ENCODE peak calls at places on chromosomes 7 and 10, in five cellular contexts. M is epithelial cell of esophagus, E is OCI-LY7, H is NB4, V is GM13976. Z is an unnamed sample.

GRCh38 chr7:141463986-141464385 is 87.2 kb upstream of the AGK start:
- DNase-seq in M (no peak), E (no peak), H (no peak), V (no peak), Z (no peak)

GRCh38 chr7:148772297-148773089 is 73.8 kb downstream of the CUL1 start:
- DNase-seq in M (peak), E (no peak), H (peak), V (no peak), Z (no peak)

GRCh38 chr7:35035511-35035921 is 1.8 kb downstream of the DPY19L1 start:
- DNase-seq in M (peak), E (peak), H (peak), V (peak), Z (peak)

GRCh38 chr7:130943336-130943901 is 209.4 kb upstream of the KLF14 start:
- DNase-seq in M (peak), E (peak), H (peak), V (no peak), Z (peak)

GRCh38 chr7:46747222-46747621 is 826.1 kb upstream of the IGFBP3 start:
- DNase-seq in M (no peak), E (no peak), H (peak), V (no peak), Z (no peak)

GRCh38 chr10:15461353-15462108 is 90.4 kb upstream of the FAM171A1 start:
- DNase-seq in M (peak), E (no peak), H (peak), V (no peak), Z (peak)

GRCh38 chr7:47258798-47259197 is 323.1 kb downstream of the TNS3 start:
- DNase-seq in M (peak), E (no peak), H (no peak), V (no peak), Z (no peak)

GRCh38 chr7:129831424-129832058 is 121.2 kb downstream of the UBE2H start:
- DNase-seq in M (peak), E (no peak), H (no peak), V (no peak), Z (no peak)

GRCh38 chr7:76512941-76513816 is 2.8 kb downstream of the UPK3B start:
- DNase-seq in M (no peak), E (no peak), H (peak), V (peak), Z (peak)

GRCh38 chr10:124142960-124143359 is 49.6 kb upstream of the CHST15 start:
- DNase-seq in M (peak), E (peak), H (peak), V (no peak), Z (no peak)

GRCh38 chr7:154960063-154960790 is 42.7 kb downstream of the PAXIP1 start:
- DNase-seq in M (peak), E (no peak), H (no peak), V (no peak), Z (no peak)

GRCh38 chr7:69208848-69209247 is 389.4 kb upstream of the AUTS2 start:
- DNase-seq in M (no peak), E (peak), H (no peak), V (peak), Z (peak)

GRCh38 chr10:29150010-29150409 is 138.9 kb upstream of the LYZL1 start:
- DNase-seq in M (no peak), E (no peak), H (no peak), V (no peak), Z (no peak)

GRCh38 chr7:149883049-149883439 is 9.3 kb downstream of the ATP6V0E2 start:
- DNase-seq in M (no peak), E (no peak), H (peak), V (no peak), Z (no peak)

GRCh38 chr7:129783097-129783919 is 169.5 kb downstream of the UBE2H start:
- DNase-seq in M (no peak), E (no peak), H (no peak), V (no peak), Z (no peak)

GRCh38 chr7:30575910-30576309 is 18.8 kb upstream of the GARS1 start:
- DNase-seq in M (no peak), E (no peak), H (no peak), V (no peak), Z (no peak)

GRCh38 chr7:152521420-152522337 is 85.9 kb upstream of the KMT2C start:
- DNase-seq in M (no peak), E (no peak), H (no peak), V (no peak), Z (no peak)

GRCh38 chr7:139566736-139567646 is 43.5 kb downstream of the CLEC2L start:
- DNase-seq in M (no peak), E (no peak), H (no peak), V (no peak), Z (no peak)

GRCh38 chr7:84372712-84373111 is 178.1 kb upstream of the SEMA3A start:
- DNase-seq in M (peak), E (no peak), H (peak), V (no peak), Z (no peak)

GRCh38 chr7:73809454-73810090 is 21.2 kb upstream of the CLDN4 start:
- DNase-seq in M (peak), E (no peak), H (no peak), V (no peak), Z (no peak)

GRCh38 chr10:97708976-97709745 is 4.4 kb upstream of the MARVELD1 start:
- DNase-seq in M (peak), E (peak), H (peak), V (no peak), Z (no peak)

GRCh38 chr10:101453318-101453717 is 99.4 kb downstream of the BTRC start:
- DNase-seq in M (peak), E (no peak), H (no peak), V (no peak), Z (no peak)

GRCh38 chr10:93208717-93209464 is 135.2 kb downstream of the CYP26A1 start:
- DNase-seq in M (peak), E (no peak), H (no peak), V (no peak), Z (no peak)

GRCh38 chr7:92075455-92076158 is 58.7 kb downstream of the CYP51A1 start:
- DNase-seq in M (peak), E (no peak), H (no peak), V (peak), Z (peak)

GRCh38 chr10:58444336-58444735 is 59.1 kb downstream of the TFAM start:
- DNase-seq in M (no peak), E (no peak), H (no peak), V (no peak), Z (no peak)

GRCh38 chr10:35409094-35409582 is 72.8 kb downstream of the CCNY start:
- DNase-seq in M (peak), E (no peak), H (peak), V (no peak), Z (no peak)

GRCh38 chr7:157555921-157556320 is 219.1 kb downstream of the DNAJB6 start:
- DNase-seq in M (no peak), E (no peak), H (no peak), V (no peak), Z (no peak)

GRCh38 chr10:25933653-25934608 is at the start of gene MYO3A:
- DNase-seq in M (no peak), E (no peak), H (no peak), V (peak), Z (peak)

GRCh38 chr7:17685141-17685540 is 255.2 kb downstream of the SNX13 start:
- DNase-seq in M (no peak), E (no peak), H (no peak), V (no peak), Z (no peak)

GRCh38 chr7:45654341-45654740 is 80.2 kb downstream of the ADCY1 start:
- DNase-seq in M (no peak), E (no peak), H (no peak), V (no peak), Z (no peak)

GRCh38 chr7:83162402-83163256 is at the start of gene PCLO:
- DNase-seq in M (peak), E (peak), H (no peak), V (peak), Z (peak)

GRCh38 chr7:41886906-41887311 is 184.0 kb upstream of the INHBA start:
- DNase-seq in M (peak), E (no peak), H (no peak), V (no peak), Z (no peak)

GRCh38 chr7:37394158-37394557 is 54.5 kb downstream of the ELMO1 start:
- DNase-seq in M (no peak), E (no peak), H (no peak), V (no peak), Z (peak)
- TF ChIP-seq CTCF in M (no peak), E (no peak), H (no peak), V (no peak), Z (no peak)

DNA sequence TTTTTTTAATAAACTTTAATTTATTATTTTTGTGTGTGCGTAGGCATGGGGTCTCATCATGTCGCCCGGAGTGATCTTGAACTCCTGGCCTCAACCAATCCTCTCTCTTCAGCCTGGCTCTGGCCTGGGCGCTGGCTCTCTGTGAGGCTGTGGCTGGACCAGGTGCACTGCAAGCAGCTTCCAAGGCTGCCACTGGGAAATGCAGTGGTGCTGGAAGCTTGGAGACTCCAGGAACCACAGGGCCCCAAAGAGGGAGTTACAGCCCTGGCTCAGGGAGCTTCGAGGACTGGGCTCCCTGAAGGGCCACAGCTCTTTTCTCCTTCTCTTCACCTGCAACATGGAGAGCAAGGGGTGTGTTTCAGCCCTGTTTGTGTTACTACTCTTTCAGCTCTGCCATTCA is 36.7 kb upstream of the BNIP3 start:
- DNase-seq in M (no peak), E (no peak), H (no peak), V (no peak), Z (no peak)
- TF ChIP-seq CTCF in M (no peak), E (no peak), H (no peak), V (no peak), Z (no peak)

DNA sequence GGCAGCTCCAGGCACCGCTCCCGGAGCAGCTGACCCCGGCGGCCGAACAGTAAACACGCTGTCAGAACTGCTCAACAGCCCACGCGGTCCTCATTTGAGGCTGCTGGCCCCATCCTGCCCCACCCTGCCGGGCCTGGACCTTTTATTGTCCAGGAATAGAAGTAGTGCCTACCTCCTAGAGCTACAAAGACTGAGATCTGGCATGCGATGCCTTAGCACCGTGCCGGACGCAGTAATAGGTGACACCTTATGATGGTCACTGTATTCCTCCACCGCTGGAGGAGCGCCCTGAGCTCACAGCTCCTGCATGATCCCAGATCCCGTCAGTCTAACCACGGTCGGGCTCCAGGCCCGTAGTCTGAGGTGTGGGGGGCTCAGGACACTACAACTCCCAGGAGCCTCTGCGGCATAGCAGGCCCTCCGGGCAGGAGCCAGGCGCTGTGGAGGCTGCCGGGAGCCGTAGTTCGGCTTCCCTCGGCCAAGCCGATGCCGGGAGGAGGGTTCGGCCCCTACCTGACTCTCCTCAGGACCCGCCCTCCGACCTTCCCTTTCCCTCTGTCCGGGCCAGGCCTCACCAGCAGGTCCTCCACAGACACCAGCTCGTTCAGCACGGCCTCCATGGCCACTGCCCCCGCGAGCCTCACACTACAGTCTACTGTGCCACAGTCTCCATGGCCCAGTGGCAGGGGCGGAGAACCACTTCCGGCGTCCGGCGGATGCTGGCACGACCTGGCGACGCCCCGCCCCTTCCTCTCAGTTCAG is at the start of gene FIS1:
- DNase-seq in M (peak), E (peak), H (peak), V (peak), Z (peak)
- TF ChIP-seq CTCF in M (peak), E (peak), H (peak), V (peak), Z (peak)

DNA sequence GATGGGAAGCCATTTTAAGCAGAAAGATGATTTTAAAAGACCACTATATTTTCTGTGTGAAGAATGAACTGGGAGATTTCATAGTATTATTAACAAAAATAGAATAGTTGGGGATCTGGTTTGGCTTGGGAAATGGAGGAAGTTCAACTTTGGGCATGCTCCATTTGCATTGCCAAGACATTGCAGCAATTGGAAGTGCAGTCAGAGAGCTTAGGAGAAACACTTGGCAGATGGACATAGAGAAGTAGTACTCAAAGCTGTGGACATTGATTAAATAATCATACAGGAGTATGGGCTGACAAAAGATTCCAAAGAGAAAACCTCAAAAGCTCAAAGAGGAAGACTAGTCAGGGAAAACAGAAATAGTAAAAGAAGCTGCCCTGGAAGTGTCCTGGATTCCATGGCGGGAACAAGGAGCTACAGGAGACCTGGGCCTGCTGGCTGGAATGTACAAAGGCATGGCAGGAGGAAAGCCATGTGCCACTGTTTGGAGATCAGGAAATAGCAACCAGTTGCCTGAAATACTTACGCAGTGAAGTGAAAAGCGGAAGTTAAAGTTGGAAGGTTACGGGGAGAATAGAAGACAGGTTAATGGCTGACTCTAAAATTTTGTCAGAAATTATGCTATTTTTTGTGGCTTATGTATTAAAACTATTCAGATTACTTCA is 93.6 kb upstream of the MXI1 start:
- DNase-seq in M (no peak), E (no peak), H (no peak), V (no peak), Z (no peak)
- TF ChIP-seq CTCF in M (no peak), E (no peak), H (no peak), V (no peak), Z (no peak)

GRCh38 chr7:100077205-100077604 is 4.3 kb downstream of the ZNF3 start:
- DNase-seq in M (no peak), E (no peak), H (no peak), V (no peak), Z (no peak)
- TF ChIP-seq CTCF in M (no peak), E (no peak), H (no peak), V (no peak), Z (no peak)

DNA sequence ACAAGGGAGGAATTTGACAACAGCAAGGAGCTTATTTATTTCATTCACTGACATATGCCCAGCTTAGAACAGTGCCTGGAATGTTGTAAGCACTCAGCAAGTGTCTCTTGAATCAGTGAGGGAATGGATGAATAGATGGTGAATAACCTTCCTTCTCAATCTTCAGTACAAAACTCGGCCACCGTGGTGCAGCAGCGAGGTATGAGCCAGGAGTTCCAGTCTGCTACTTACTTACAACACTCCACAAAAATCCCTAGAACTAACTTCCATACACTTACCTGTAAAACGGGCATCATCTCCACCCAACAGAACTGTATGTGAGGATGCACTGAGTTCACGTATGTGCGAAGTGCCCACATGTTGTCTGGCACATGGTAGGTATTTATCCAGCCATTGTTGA is 237.4 kb downstream of the WDR11 start:
- DNase-seq in M (peak), E (no peak), H (peak), V (no peak), Z (no peak)
- TF ChIP-seq CTCF in M (peak), E (peak), H (peak), V (no peak), Z (no peak)

DNA sequence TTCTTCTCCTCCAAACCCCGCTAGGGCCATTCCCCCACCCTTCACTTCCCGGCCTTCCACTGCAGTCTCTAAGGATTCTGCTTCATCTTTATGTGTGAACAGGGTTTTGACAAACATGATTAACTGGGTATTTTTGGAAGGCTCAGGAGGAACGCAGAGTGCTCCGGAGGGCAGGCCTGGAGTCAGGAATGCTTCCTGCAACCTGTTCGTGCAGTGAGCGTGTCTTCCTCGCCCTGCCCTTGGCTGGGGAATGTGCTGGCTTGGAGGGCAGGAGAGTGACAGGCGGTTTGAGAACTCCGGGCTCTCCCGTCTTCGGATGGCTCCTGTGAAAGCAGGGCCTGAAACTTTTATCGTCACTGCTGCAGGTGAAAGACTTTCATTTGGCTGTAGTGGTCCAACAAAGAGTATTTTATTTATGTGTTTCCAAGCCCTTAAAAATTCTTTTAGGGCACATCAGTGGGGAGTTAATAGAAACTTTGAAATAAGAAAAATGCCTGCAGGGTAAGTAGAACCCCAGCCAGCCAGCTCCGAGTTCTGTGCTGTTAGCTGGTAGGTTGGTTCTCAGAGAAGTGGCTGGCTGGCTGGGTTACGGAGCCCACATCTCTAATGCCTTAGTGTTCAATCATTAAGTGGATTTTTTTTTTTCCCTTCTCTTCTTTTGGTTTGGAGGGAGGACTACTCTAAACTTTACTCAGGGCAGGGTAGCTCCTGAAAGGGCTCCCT is 51.0 kb downstream of the TCF7L2 start:
- DNase-seq in M (peak), E (no peak), H (no peak), V (no peak), Z (no peak)
- TF ChIP-seq CTCF in M (peak), E (no peak), H (no peak), V (no peak), Z (no peak)

DNA sequence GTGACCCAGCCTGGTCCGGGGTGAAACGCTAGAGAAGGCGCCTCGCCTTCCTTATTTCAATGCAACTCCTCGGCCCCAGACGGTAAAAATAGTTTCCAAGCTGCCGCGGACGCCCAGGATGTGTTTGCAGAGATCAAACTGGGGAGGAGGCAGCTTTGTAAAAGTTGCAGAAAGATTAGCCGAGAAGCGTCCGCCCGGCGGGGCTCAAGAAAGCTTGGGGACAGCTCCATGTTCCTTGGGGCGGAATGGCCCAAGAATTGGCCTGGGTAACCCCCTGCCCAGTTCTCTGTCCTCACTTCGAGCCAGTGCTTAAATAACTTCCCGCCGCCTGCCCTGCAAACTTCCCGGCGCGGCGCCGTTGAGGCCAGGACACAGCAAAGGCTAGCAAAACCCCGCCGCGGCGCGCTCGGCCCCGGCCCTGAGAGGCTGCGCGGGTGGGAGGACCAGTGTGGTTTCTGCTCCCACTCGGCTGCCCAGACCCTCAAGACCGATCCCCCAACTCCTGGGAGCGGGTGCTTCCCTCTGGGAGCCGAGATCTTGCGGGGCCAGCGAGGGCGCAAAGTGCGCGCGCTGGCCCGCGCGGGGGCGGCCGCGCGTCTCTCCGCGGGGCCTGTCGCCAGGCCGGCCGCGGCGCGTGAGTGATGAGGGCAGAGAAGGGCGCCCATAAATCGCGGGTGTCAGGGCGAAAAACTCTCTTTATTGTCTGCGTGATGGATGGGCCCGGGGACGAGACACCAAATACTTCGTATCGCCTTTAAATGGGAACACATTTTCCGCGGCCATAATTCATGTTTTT is 6.3 kb upstream of the ZNF503 start:
- DNase-seq in M (peak), E (no peak), H (peak), V (no peak), Z (peak)
- TF ChIP-seq CTCF in M (no peak), E (no peak), H (peak), V (no peak), Z (no peak)

DNA sequence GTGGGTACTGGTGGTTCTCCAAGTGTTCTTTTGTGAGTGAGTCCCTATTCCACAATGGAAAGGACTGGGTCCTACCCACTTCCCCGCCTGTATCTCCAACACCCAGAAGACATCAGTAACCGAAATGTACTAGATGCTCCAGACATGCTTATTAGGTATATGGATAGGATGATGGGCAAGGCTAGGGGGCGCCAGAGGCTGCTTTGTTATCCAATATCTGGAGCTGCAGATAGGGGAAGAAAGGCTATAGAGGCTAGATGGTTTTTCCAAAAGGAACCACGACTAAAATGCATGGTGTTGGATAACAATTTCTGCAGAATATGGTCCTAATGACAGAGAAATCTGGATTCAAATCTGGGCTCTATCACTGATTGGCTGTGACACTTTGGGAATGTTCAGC is 56.2 kb upstream of the TM9SF3 start:
- DNase-seq in M (peak), E (peak), H (peak), V (peak), Z (peak)
- TF ChIP-seq CTCF in M (peak), E (peak), H (peak), V (peak), Z (peak)